ENCODE peak calls at places on chromosome 18, in seven cellular contexts. W is hippocampal formation; X is stimulated activated CD8-positive, alpha-beta memory T cell treated with anti-CD3 and anti-CD28 coated beads, Interleukin-12 subunit alpha, Interleukin-12 subunit beta, amount 100 ng/mL, for 1 hour; D is skeletal muscle cell; K is HEK293T; C is lower leg skin; G is left ventricle myocardium superior. J is an unnamed sample.

GRCh38 chr18:49028091-49028490 is 77.3 kb upstream of the SMAD7 start:
- DNase-seq in W (no peak), X (no peak), D (no peak), K (no peak), C (peak), G (no peak), J (no peak)

GRCh38 chr18:23069481-23069880 is 65.8 kb upstream of the CABLES1 start:
- DNase-seq in W (no peak), X (peak), D (no peak), K (no peak), C (no peak), G (no peak), J (no peak)

GRCh38 chr18:11572201-11572600 is 37.2 kb upstream of the SLC35G4 start:
- DNase-seq in W (no peak), X (no peak), D (no peak), K (no peak), C (no peak), G (no peak), J (no peak)

GRCh38 chr18:55546873-55547704 is 40.9 kb downstream of the TCF4 start:
- DNase-seq in W (no peak), X (no peak), D (peak), K (no peak), C (no peak), G (peak), J (peak)

GRCh38 chr18:23201741-23202140 is 66.5 kb downstream of the CABLES1 start:
- DNase-seq in W (no peak), X (no peak), D (no peak), K (no peak), C (no peak), G (no peak), J (no peak)

GRCh38 chr18:39825485-39825884 is 2129.5 kb upstream of the PIK3C3 start:
- DNase-seq in W (no peak), X (no peak), D (no peak), K (no peak), C (no peak), G (no peak), J (peak)

GRCh38 chr18:66682855-66683322 is 79.0 kb upstream of the CDH19 start:
- DNase-seq in W (peak), X (no peak), D (no peak), K (no peak), C (no peak), G (no peak), J (no peak)

GRCh38 chr18:6294119-6294784 is 120.5 kb downstream of the L3MBTL4 start:
- DNase-seq in W (peak), X (no peak), D (no peak), K (no peak), C (no peak), G (no peak), J (no peak)

GRCh38 chr18:69838620-69839411 is 108.9 kb downstream of the CD226 start:
- DNase-seq in W (no peak), X (no peak), D (no peak), K (peak), C (no peak), G (no peak), J (peak)

GRCh38 chr18:75828379-75828778 is 400.9 kb upstream of the SMIM21 start:
- DNase-seq in W (no peak), X (no peak), D (no peak), K (no peak), C (no peak), G (no peak), J (no peak)

GRCh38 chr18:50273203-50274043 is 7.1 kb upstream of the CFAP53 start:
- DNase-seq in W (no peak), X (no peak), D (no peak), K (no peak), C (no peak), G (no peak), J (no peak)

GRCh38 chr18:74831571-74832250 is 234.0 kb downstream of the ZNF407 start:
- DNase-seq in W (no peak), X (no peak), D (peak), K (no peak), C (no peak), G (no peak), J (peak)

GRCh38 chr18:23135679-23136325 is 517 bp downstream of the CABLES1 start:
- DNase-seq in W (no peak), X (no peak), D (no peak), K (peak), C (no peak), G (peak), J (peak)

GRCh38 chr18:73947180-73947989 is 200.2 kb downstream of the FBXO15 start:
- DNase-seq in W (no peak), X (no peak), D (no peak), K (no peak), C (no peak), G (no peak), J (no peak)